ENCODE peak calls at places on chromosomes 12 and 14, in ten cellular contexts. T is CD8-positive, alpha-beta T cell; D is effector memory CD8-positive, alpha-beta T cell; N is Panc1; Z is HS-27A; C is AG08396; X is stimulated activated CD4-positive, alpha-beta T cell treated with anti-CD3 and anti-CD28 coated beads, Interleukin-2, amount 100 ng/mL, for 24 hours; G is fibroblast of the conjunctiva; S is stimulated activated CD8-positive, alpha-beta memory T cell treated with anti-CD3 and anti-CD28 coated beads, Interleukin-4, amount 100 ng/mL, for 1 hour; P is nephron progenitor cell. V is an unnamed sample.

GRCh38 chr12:80862606-80863005 is 75.1 kb downstream of the LIN7A start:
- DNase-seq in T (no peak), Z (no peak), P (no peak), D (no peak), C (no peak), N (no peak), X (no peak), S (no peak), G (no peak), V (no peak)

GRCh38 chr12:43858096-43858495 is 22.2 kb downstream of the TMEM117 start:
- DNase-seq in S (no peak), P (no peak), X (no peak), G (no peak), C (no peak), T (no peak), D (no peak), Z (no peak), N (no peak), V (no peak)

GRCh38 chr14:21057803-21058675 is at the start of gene RNASE8:
- DNase-seq in D (no peak), P (no peak), T (no peak), X (no peak), S (no peak), G (no peak), N (no peak), C (no peak), Z (no peak), V (no peak)

GRCh38 chr12:6927999-6928702 is 392 bp downstream of the ATN1 start:
- DNase-seq in G (no peak), S (no peak), D (no peak), C (no peak), Z (no peak), T (no peak), P (no peak), X (no peak), N (no peak), V (no peak)

GRCh38 chr12:90621927-90622326 is 333.0 kb downstream of the CCER1 start:
- DNase-seq in S (no peak), X (no peak), D (no peak), Z (no peak), T (no peak), P (no peak), C (peak; percentile 2), G (no peak), N (no peak), V (no peak)

GRCh38 chr14:61456720-61457119 is 135.3 kb downstream of the PRKCH start:
- DNase-seq in N (no peak), Z (peak; percentile 57), D (peak; percentile 79), S (peak; percentile 77), T (peak; percentile 91), C (peak; percentile 76), X (peak; percentile 85), P (peak; percentile 81), G (peak; percentile 47), V (no peak)

GRCh38 chr12:69994593-69995222 is 169.7 kb downstream of the MYRFL start:
- DNase-seq in D (no peak), T (no peak), N (no peak), C (no peak), P (no peak), X (no peak), S (no peak), Z (no peak), G (no peak), V (no peak)

GRCh38 chr14:85534435-85534834 is 4.5 kb downstream of the FLRT2 start:
- DNase-seq in T (no peak), D (no peak), X (no peak), C (no peak), G (no peak), S (no peak), N (no peak), P (peak; percentile 34), Z (peak; percentile 17), V (no peak)

GRCh38 chr12:51163795-51164194 is 9.1 kb downstream of the TFCP2 start:
- DNase-seq in D (no peak), P (no peak), X (no peak), G (no peak), N (no peak), Z (no peak), S (no peak), C (no peak), T (no peak), V (no peak)

GRCh38 chr14:88729159-88729558 is 63.6 kb downstream of the EML5 start:
- DNase-seq in D (no peak), N (no peak), T (no peak), C (peak; percentile 13), S (no peak), X (no peak), P (no peak), G (no peak), Z (no peak), V (no peak)

GRCh38 chr14:51014086-51014485 is 69.8 kb upstream of the PYGL start:
- DNase-seq in P (no peak), X (no peak), Z (no peak), D (no peak), G (peak; percentile 56), C (peak; percentile 24), S (no peak), T (no peak), N (no peak), V (no peak)

GRCh38 chr14:22476882-22477281 is 112.1 kb downstream of the DAD1 start:
- DNase-seq in X (no peak), N (no peak), S (no peak), T (no peak), P (no peak), G (no peak), D (no peak), C (no peak), Z (no peak), V (no peak)

GRCh38 chr12:82687020-82687951 is 580 bp downstream of the TMTC2 start:
- DNase-seq in C (peak; percentile 35), G (no peak), Z (no peak), N (no peak), P (peak; percentile 71), D (peak; percentile 54), S (peak; percentile 27), T (peak; percentile 53), X (peak; percentile 67), V (peak; percentile 38)

GRCh38 chr14:59407246-59407615 is 57.9 kb downstream of the GPR135 start:
- DNase-seq in C (peak; percentile 83), X (no peak), P (no peak), N (no peak), D (no peak), G (peak; percentile 86), Z (peak; percentile 54), T (no peak), S (no peak), V (no peak)

GRCh38 chr12:59085680-59086079 is 165.4 kb upstream of the LRIG3 start:
- DNase-seq in Z (no peak), T (no peak), C (no peak), N (no peak), G (no peak), S (no peak), X (no peak), D (no peak), P (no peak), V (no peak)

GRCh38 chr14:52033131-52033642 is 35.7 kb downstream of the NID2 start:
- DNase-seq in N (no peak), S (no peak), C (no peak), D (no peak), X (no peak), G (peak; percentile 43), T (no peak), P (no peak), Z (no peak), V (no peak)

GRCh38 chr14:68191567-68192321 is 372.2 kb downstream of the RAD51B start:
- DNase-seq in G (no peak), P (no peak), S (no peak), N (peak; percentile 17), X (no peak), T (no peak), D (no peak), C (no peak), Z (no peak), V (no peak)

V was measured in cortex of kidney.